ENCODE peak calls at places on chromosomes 12 and 14, in four cellular contexts. I is HCT116, G is heart left ventricle, E is mesendoderm. R is an unnamed sample.

GRCh38 chr12:10140001-10140400 is 10.0 kb upstream of the CLEC7A start:
- DNase-seq in E (peak; percentile 71), I (peak; percentile 44), G (no peak), R (no peak)

GRCh38 chr12:8544295-8544694 is 3.6 kb upstream of the CLEC4E start:
- DNase-seq in G (peak; percentile 62), I (peak; percentile 35), E (peak; percentile 82), R (peak; percentile 39)

GRCh38 chr12:203462-204260 is 10.3 kb downstream of the SLC6A12 start:
- DNase-seq in I (no peak), E (no peak), G (peak; percentile 68), R (no peak)

GRCh38 chr12:93108958-93109357 is 179.9 kb upstream of the EEA1 start:
- DNase-seq in E (no peak), G (no peak), I (no peak), R (no peak)

GRCh38 chr12:78490841-78491240 is 373.7 kb upstream of the SYT1 start:
- DNase-seq in I (no peak), E (no peak), G (no peak), R (no peak)

GRCh38 chr12:42504049-42504448 is 85.5 kb downstream of the PRICKLE1 start:
- DNase-seq in E (no peak), I (no peak), G (no peak), R (no peak)

GRCh38 chr14:49586673-49587460 is 687 bp upstream of the RPS29 start:
- DNase-seq in I (peak; percentile 72), G (no peak), E (peak; percentile 86), R (no peak)

GRCh38 chr12:62530596-62530995 is 64.0 kb downstream of the MON2 start:
- DNase-seq in I (no peak), E (no peak), G (no peak), R (no peak)

GRCh38 chr12:123396954-123397353 is 13.0 kb downstream of the KMT5A start:
- DNase-seq in G (no peak), E (no peak), I (no peak), R (no peak)
- H3K36me3 ChIP-seq in G (peaks cover 22% of the 10 kb centered on the region), E (peaks cover 14% of the 10 kb centered on the region), I (peaks cover 34% of the 10 kb centered on the region), R (peaks cover 76% of the 10 kb centered on the region)

DNA sequence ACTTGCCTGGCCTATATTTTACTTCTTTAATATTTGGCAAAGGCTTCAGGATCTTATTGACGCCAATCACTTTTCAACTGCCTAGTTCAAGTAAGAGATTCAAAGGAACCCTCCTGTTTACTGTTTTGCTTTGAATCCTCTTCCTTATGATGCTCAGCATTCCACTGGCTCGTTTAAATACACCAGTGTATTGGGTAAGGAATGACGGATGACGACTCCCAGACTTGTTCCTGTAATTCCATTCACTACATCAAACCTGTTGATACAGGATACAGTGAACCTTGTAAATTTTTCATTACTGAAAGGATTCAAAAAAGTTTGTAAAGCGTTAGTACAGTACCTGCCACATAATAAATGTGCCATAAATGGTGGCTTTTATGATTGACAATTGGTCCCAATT is 1.7 kb upstream of the SYCP3 start:
- DNase-seq in E (no peak), I (no peak), G (no peak), R (no peak)
- H3K36me3 ChIP-seq in E (no peaks in the 10 kb centered on the region), I (peaks cover 5% of the 10 kb centered on the region), G (peaks cover 12% of the 10 kb centered on the region), R (peaks cover 61% of the 10 kb centered on the region)

DNA sequence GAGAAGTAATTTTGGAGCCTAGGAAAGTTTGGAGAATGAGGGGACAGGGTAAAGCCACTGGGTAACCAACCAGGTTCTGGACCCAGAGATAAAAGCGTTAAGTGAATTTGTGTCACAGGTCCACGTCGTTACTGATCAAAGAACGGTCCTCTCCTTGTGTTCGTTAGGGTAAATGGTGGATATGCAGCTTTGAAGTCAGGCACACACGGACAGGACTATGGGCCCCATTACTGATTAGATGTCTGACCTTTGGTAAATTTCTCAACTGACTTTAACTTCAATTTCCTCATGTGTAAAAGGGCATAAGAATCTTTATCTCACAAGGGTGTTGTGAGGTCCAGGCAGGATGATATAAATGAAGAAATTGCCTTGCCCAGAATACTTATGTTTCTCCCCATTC is 76.6 kb downstream of the EMP1 start:
- DNase-seq in I (no peak), E (no peak), G (no peak), R (no peak)
- H3K36me3 ChIP-seq in I (no peaks in the 10 kb centered on the region), E (no peaks in the 10 kb centered on the region), G (no peaks in the 10 kb centered on the region), R (no peaks in the 10 kb centered on the region)

DNA sequence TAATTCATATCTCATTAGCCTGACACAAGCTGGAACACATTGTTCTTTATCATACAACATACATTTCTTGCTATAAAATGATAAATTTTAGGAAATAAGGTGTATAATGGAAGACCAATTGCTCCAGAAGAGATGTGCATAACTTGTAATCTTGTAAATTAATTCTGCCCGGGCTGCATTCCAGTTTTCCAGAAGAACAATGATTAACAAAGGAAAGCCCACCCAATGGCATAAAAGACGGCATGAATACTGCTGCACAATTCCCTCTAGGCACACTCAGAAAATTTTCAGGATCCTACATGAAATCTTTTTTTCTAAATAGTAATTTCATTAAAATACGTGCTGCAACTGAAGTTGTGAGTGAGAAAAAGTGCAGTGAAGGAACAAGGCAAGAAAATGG is 137.4 kb upstream of the KRR1 start:
- DNase-seq in E (no peak), G (no peak), I (no peak), R (no peak)
- H3K36me3 ChIP-seq in E (no peaks in the 10 kb centered on the region), G (no peaks in the 10 kb centered on the region), I (no peaks in the 10 kb centered on the region), R (no peaks in the 10 kb centered on the region)

GRCh38 chr14:73953731-73954130 is 3.6 kb downstream of the COQ6 start:
- DNase-seq in I (no peak), G (no peak), E (no peak), R (no peak)

GRCh38 chr14:73961192-73961591 is 11.1 kb downstream of the COQ6 start:
- DNase-seq in E (no peak), I (no peak), G (no peak), R (no peak)

GRCh38 chr14:73955674-73956073 is 5.6 kb downstream of the COQ6 start:
- DNase-seq in G (no peak), E (no peak), I (no peak), R (no peak)

GRCh38 chr14:73958591-73958990 is 8.5 kb downstream of the COQ6 start:
- DNase-seq in I (no peak), E (no peak), G (no peak), R (no peak)
- H3K36me3 ChIP-seq in I (peaks cover 37% of the 10 kb centered on the region), E (peaks cover 9% of the 10 kb centered on the region), G (peaks cover 35% of the 10 kb centered on the region), R (peaks cover 100% of the 10 kb centered on the region)

GRCh38 chr12:112458330-112458729 is 39.6 kb downstream of the PTPN11 start:
- DNase-seq in I (no peak), G (no peak), E (no peak), R (no peak)
- H3K36me3 ChIP-seq in I (peaks cover 31% of the 10 kb centered on the region), G (peaks cover 15% of the 10 kb centered on the region), E (peaks cover 10% of the 10 kb centered on the region), R (peaks cover 59% of the 10 kb centered on the region)

DNA sequence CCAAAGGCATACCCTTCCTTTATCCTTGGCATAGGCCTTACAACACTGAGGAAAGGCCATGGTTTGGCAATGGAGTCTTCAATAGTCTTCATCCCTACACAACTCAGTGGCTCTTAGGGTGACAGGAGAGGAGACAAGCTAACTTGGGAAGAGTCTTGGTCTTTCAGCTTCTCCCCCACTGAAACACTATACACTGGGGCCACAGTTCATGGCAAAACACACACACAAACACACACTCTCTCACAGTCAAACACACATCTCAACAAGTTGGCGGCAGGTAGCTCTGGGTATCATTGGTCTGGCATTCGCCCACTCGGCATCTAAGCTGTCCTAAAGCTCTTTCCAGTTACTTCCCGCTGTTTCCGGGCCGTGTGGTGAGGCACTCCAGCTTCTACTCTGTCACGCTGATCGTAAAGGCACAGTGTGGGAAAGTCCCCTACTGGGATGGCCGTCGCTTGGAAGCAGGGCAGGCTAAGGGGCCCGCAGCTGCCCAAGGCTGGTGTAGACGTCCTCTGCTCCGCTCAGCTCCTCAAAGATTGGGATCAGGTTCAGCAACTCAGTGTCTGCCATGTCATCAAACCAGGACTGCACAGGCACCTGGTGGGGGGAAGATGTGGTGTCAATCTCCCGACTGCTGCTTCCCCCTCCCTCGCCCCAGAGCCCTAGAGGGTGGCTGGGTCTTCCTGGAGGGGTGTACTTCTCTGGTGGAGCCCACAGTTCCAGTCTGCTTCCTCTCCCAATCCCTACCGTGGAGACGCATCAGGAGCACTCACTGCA is 4.8 kb upstream of the AVIL start:
- DNase-seq in E (no peak), I (no peak), G (no peak), R (no peak)
- H3K36me3 ChIP-seq in E (peaks cover 30% of the 10 kb centered on the region), I (peaks cover 38% of the 10 kb centered on the region), G (peaks cover 57% of the 10 kb centered on the region), R (peaks cover 100% of the 10 kb centered on the region)

GRCh38 chr12:111488798-111489197 is 83.1 kb downstream of the SH2B3 start:
- DNase-seq in I (no peak), E (no peak), G (no peak), R (no peak)
- H3K36me3 ChIP-seq in I (peaks cover 39% of the 10 kb centered on the region), E (peaks cover 5% of the 10 kb centered on the region), G (peaks cover 12% of the 10 kb centered on the region), R (peaks cover 53% of the 10 kb centered on the region)

GRCh38 chr14:51996148-51996746 is 6.9 kb downstream of the RTRAF start:
- DNase-seq in I (no peak), G (no peak), E (peak; percentile 39), R (no peak)
- H3K36me3 ChIP-seq in I (peaks cover 68% of the 10 kb centered on the region), G (peaks cover 6% of the 10 kb centered on the region), E (no peaks in the 10 kb centered on the region), R (peaks cover 60% of the 10 kb centered on the region)

DNA sequence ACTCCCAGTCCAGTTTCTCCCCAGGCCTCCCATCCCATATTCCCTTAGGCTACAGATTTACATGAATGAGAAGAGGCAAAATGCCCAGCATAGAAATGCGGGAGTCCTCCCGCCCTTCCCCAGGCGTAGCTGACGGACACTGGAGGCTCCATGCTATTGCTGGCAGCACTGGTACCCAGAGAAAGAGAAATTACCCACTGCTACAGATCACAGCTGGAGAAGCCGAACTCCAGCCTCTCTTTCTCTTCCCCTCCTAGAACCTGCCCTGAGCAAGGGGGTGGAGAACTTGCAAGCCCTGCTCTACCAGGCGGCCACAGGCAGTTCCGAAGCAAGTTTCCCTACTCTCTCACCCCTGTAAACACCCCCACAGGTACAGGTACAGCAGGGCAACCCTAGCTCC is 3.6 kb downstream of the LTBR start:
- DNase-seq in G (no peak), I (no peak), E (no peak), R (no peak)
- H3K36me3 ChIP-seq in G (peaks cover 16% of the 10 kb centered on the region), I (peaks cover 24% of the 10 kb centered on the region), E (peaks cover 2% of the 10 kb centered on the region), R (peaks cover 59% of the 10 kb centered on the region)